ENCODE peak calls at places on chromosomes 16 and 17, in seven cellular contexts. One of them, this sample, is unnamed.

GRCh38 chr16:63672493-63672892 is 1449.4 kb downstream of the CDH11 start:
- DNase-seq in NCI-H460: no peak
- DNase-seq in HT-29: no peak
- DNase-seq in NCI-H1092: no peak
- DNase-seq in mesendoderm: no peak
- DNase-seq in lower lobe of right lung: no peak
- DNase-seq in aorta: no peak
- DNase-seq in this sample: no peak

GRCh38 chr17:75268931-75269330 is 2.1 kb downstream of the MIF4GD start:
- DNase-seq in mesendoderm: no peak
- DNase-seq in lower lobe of right lung: no peak
- DNase-seq in HT-29: no peak
- DNase-seq in aorta: no peak
- DNase-seq in NCI-H460: no peak
- DNase-seq in NCI-H1092: no peak
- DNase-seq in this sample: peak

GRCh38 chr17:81090361-81091133 is 55.6 kb downstream of the BAIAP2 start:
- DNase-seq in mesendoderm: peak
- DNase-seq in HT-29: peak
- DNase-seq in NCI-H1092: no peak
- DNase-seq in aorta: no peak
- DNase-seq in lower lobe of right lung: peak
- DNase-seq in NCI-H460: no peak
- DNase-seq in this sample: no peak

GRCh38 chr17:63834431-63835166 is 7.1 kb upstream of the FTSJ3 start:
- DNase-seq in aorta: peak
- DNase-seq in mesendoderm: peak
- DNase-seq in NCI-H1092: peak
- DNase-seq in HT-29: peak
- DNase-seq in NCI-H460: peak
- DNase-seq in lower lobe of right lung: peak
- DNase-seq in this sample: peak

GRCh38 chr17:29170682-29171081 is 9.5 kb downstream of the MYO18A start:
- DNase-seq in NCI-H460: no peak
- DNase-seq in aorta: no peak
- DNase-seq in NCI-H1092: no peak
- DNase-seq in HT-29: no peak
- DNase-seq in mesendoderm: no peak
- DNase-seq in lower lobe of right lung: no peak
- DNase-seq in this sample: no peak

GRCh38 chr17:51372345-51373004 is 112.1 kb downstream of the UTP18 start:
- DNase-seq in aorta: no peak
- DNase-seq in NCI-H460: peak
- DNase-seq in mesendoderm: peak
- DNase-seq in lower lobe of right lung: no peak
- DNase-seq in NCI-H1092: no peak
- DNase-seq in HT-29: peak
- DNase-seq in this sample: peak

GRCh38 chr17:9696279-9697044 is 51.1 kb downstream of the USP43 start:
- DNase-seq in aorta: no peak
- DNase-seq in HT-29: no peak
- DNase-seq in NCI-H460: no peak
- DNase-seq in lower lobe of right lung: no peak
- DNase-seq in mesendoderm: peak
- DNase-seq in NCI-H1092: no peak
- DNase-seq in this sample: no peak

GRCh38 chr17:38890410-38890746 is 20.5 kb downstream of the LASP1 start:
- DNase-seq in mesendoderm: no peak
- DNase-seq in NCI-H460: no peak
- DNase-seq in NCI-H1092: no peak
- DNase-seq in HT-29: no peak
- DNase-seq in lower lobe of right lung: no peak
- DNase-seq in aorta: no peak
- DNase-seq in this sample: no peak

GRCh38 chr17:10025976-10026785 is 121.1 kb upstream of the RCVRN start:
- DNase-seq in lower lobe of right lung: no peak
- DNase-seq in aorta: no peak
- DNase-seq in mesendoderm: no peak
- DNase-seq in NCI-H460: no peak
- DNase-seq in NCI-H1092: no peak
- DNase-seq in HT-29: no peak
- DNase-seq in this sample: no peak

GRCh38 chr16:73846292-73846849 is 450.2 kb upstream of the PSMD7 start:
- DNase-seq in NCI-H1092: no peak
- DNase-seq in HT-29: no peak
- DNase-seq in lower lobe of right lung: no peak
- DNase-seq in aorta: no peak
- DNase-seq in NCI-H460: no peak
- DNase-seq in mesendoderm: peak
- DNase-seq in this sample: no peak

GRCh38 chr16:85863384-85863774 is 35.6 kb upstream of the IRF8 start:
- DNase-seq in lower lobe of right lung: no peak
- DNase-seq in aorta: no peak
- DNase-seq in NCI-H1092: no peak
- DNase-seq in NCI-H460: no peak
- DNase-seq in mesendoderm: no peak
- DNase-seq in HT-29: no peak
- DNase-seq in this sample: no peak

GRCh38 chr16:67873435-67874146 is 739 bp downstream of the EDC4 start:
- DNase-seq in aorta: no peak
- DNase-seq in NCI-H1092: no peak
- DNase-seq in HT-29: peak
- DNase-seq in NCI-H460: no peak
- DNase-seq in mesendoderm: no peak
- DNase-seq in lower lobe of right lung: no peak
- DNase-seq in this sample: no peak

This sample was measured in NCI-H2227 treated with DMSO at 0.1 percent for 48 hours.